ENCODE peak calls at places on chromosome 1, in eight cellular contexts. W is A549, D is tibial artery, F is Karpas-422, C is adrenal gland, L is colonic mucosa, U is thyroid gland, O is lung. M is an unnamed sample.

GRCh38 chr1:203652718-203653461 is 26.3 kb downstream of the ATP2B4 start:
- DNase-seq in W (no peak), D (no peak), F (no peak), C (no peak), L (no peak), U (no peak), O (no peak), M (no peak)

GRCh38 chr1:85297855-85298629 is 21.6 kb upstream of the BCL10 start:
- DNase-seq in W (peak), D (no peak), F (peak), C (peak), L (peak), U (peak), O (peak), M (peak)

GRCh38 chr1:8495928-8496401 is 178.1 kb downstream of the SLC45A1 start:
- DNase-seq in W (no peak), D (no peak), F (peak), C (no peak), L (no peak), U (no peak), O (no peak), M (no peak)

GRCh38 chr1:35832515-35832914 is 24.7 kb downstream of the AGO4 start:
- DNase-seq in W (no peak), D (no peak), F (no peak), C (no peak), L (no peak), U (no peak), O (no peak), M (no peak)

GRCh38 chr1:160124709-160125478 is 9.3 kb downstream of the ATP1A2 start:
- DNase-seq in W (peak), D (no peak), F (no peak), C (peak), L (no peak), U (no peak), O (peak), M (peak)

GRCh38 chr1:218377143-218377660 is 32.1 kb downstream of the TGFB2 start:
- DNase-seq in W (peak), D (no peak), F (no peak), C (no peak), L (no peak), U (no peak), O (no peak), M (no peak)

GRCh38 chr1:115977481-115978258 is 1.4 kb downstream of the SLC22A15 start:
- DNase-seq in W (no peak), D (no peak), F (no peak), C (no peak), L (no peak), U (no peak), O (peak), M (no peak)

GRCh38 chr1:94562502-94563260 is 21.1 kb upstream of the F3 start:
- DNase-seq in W (no peak), D (no peak), F (no peak), C (no peak), L (peak), U (peak), O (peak), M (no peak)

GRCh38 chr1:59487335-59488031 is 190.6 kb downstream of the FGGY start:
- DNase-seq in W (no peak), D (no peak), F (no peak), C (no peak), L (no peak), U (no peak), O (no peak), M (no peak)

GRCh38 chr1:47663286-47663685 is 225.4 kb downstream of the FOXD2 start:
- DNase-seq in W (no peak), D (peak), F (peak), C (no peak), L (no peak), U (no peak), O (no peak), M (no peak)

GRCh38 chr1:116763116-116763786 is 9.0 kb downstream of the CD2 start:
- DNase-seq in W (no peak), D (no peak), F (no peak), C (no peak), L (no peak), U (no peak), O (peak), M (no peak)

GRCh38 chr1:229070168-229070567 is 200.7 kb upstream of the RAB4A start:
- DNase-seq in W (peak), D (peak), F (no peak), C (peak), L (peak), U (peak), O (peak), M (peak)

GRCh38 chr1:41731631-41732030 is 187.1 kb downstream of the HIVEP3 start:
- DNase-seq in W (no peak), D (no peak), F (no peak), C (no peak), L (no peak), U (no peak), O (no peak), M (no peak)

GRCh38 chr1:202106340-202107284 is 16.1 kb upstream of the GPR37L1 start:
- DNase-seq in W (peak), D (no peak), F (no peak), C (peak), L (peak), U (peak), O (peak), M (peak)

GRCh38 chr1:25914074-25914995 is 8.1 kb upstream of the STMN1 start:
- DNase-seq in W (no peak), D (no peak), F (no peak), C (no peak), L (no peak), U (no peak), O (no peak), M (no peak)

GRCh38 chr1:108000620-108001105 is 35.7 kb upstream of the VAV3 start:
- DNase-seq in W (no peak), D (no peak), F (no peak), C (peak), L (no peak), U (peak), O (peak), M (peak)

GRCh38 chr1:9013824-9014223 is 12.4 kb downstream of the SLC2A7 start:
- DNase-seq in W (no peak), D (no peak), F (no peak), C (no peak), L (no peak), U (no peak), O (no peak), M (peak)

GRCh38 chr1:1758692-1759455 is 19.4 kb downstream of the NADK start:
- DNase-seq in W (peak), D (no peak), F (no peak), C (peak), L (peak), U (peak), O (peak), M (peak)

GRCh38 chr1:220221269-220221668 is 51.0 kb downstream of the RAB3GAP2 start:
- DNase-seq in W (no peak), D (no peak), F (no peak), C (no peak), L (no peak), U (no peak), O (no peak), M (no peak)
- H3K27ac ChIP-seq in W (no peak), D (no peak), F (peak), C (no peak), L (no peak), U (no peak), O (no peak), M (no peak)

DNA sequence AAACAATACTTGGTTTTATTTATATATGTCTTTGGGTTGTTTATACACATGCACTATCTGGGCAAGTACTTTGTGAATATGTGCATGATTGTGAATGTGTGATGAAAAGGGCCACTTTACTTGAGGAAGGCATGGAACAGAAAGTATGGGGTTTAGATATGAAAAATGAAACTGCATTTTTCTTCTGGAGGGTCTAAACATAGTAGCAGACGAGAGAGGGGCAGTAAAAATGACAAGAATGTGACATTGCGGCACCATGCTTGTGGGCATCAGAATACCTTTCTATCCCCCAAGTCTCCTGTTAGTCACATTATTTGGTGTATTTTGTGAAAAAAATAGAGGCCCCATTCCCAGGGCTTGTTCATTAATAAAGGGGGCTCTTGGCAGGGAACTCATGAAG is 15.4 kb upstream of the MPZL1 start:
- DNase-seq in W (no peak), D (no peak), F (no peak), C (no peak), L (no peak), U (no peak), O (no peak), M (no peak)
- H3K27ac ChIP-seq in W (no peak), D (no peak), F (no peak), C (no peak), L (no peak), U (no peak), O (no peak), M (no peak)

GRCh38 chr1:16067127-16067768 is 6.2 kb downstream of the FAM131C start:
- DNase-seq in W (peak), D (no peak), F (peak), C (peak), L (peak), U (no peak), O (no peak), M (peak)
- H3K27ac ChIP-seq in W (peak), D (no peak), F (no peak), C (no peak), L (no peak), U (no peak), O (no peak), M (peak)

GRCh38 chr1:205480349-205481278 is 23.9 kb upstream of the CDK18 start:
- DNase-seq in W (no peak), D (no peak), F (no peak), C (no peak), L (no peak), U (no peak), O (no peak), M (no peak)
- H3K27ac ChIP-seq in W (no peak), D (no peak), F (no peak), C (no peak), L (no peak), U (no peak), O (no peak), M (no peak)

GRCh38 chr1:176717052-176717754 is 254.2 kb downstream of the PAPPA2 start:
- DNase-seq in W (no peak), D (no peak), F (no peak), C (no peak), L (no peak), U (no peak), O (no peak), M (no peak)
- H3K27ac ChIP-seq in W (no peak), D (no peak), F (no peak), C (no peak), L (no peak), U (no peak), O (no peak), M (no peak)